ENCODE peak calls at places on chromosomes 12 and 14, in nine cellular contexts. S is CD4-positive, alpha-beta T cell; B is NCI-H2107; M is NCI-H187; W is effector memory CD8-positive, alpha-beta T cell; O is spleen; R is posterior cingulate gyrus; U is H1; F is D721Med. I is an unnamed sample.

GRCh38 chr12:75116611-75117010 is 93.0 kb downstream of the KCNC2 start:
- DNase-seq in S (no peak), B (no peak), M (no peak), W (no peak), O (no peak), R (peak; percentile 4), U (no peak), F (no peak), I (peak; percentile 70)

GRCh38 chr14:65224799-65225198 is 122.5 kb upstream of the MAX start:
- DNase-seq in S (no peak), B (peak; percentile 9), M (no peak), W (no peak), O (no peak), R (peak; percentile 55), U (no peak), F (no peak), I (no peak)

GRCh38 chr12:122866950-122867607 is 28.8 kb downstream of the VPS37B start:
- DNase-seq in S (no peak), B (no peak), M (no peak), W (no peak), O (peak; percentile 78), R (no peak), U (no peak), F (no peak), I (no peak)

GRCh38 chr14:95664546-95664945 is 21.7 kb upstream of the TCL1B start:
- DNase-seq in S (no peak), B (peak; percentile 67), M (no peak), W (no peak), O (no peak), R (no peak), U (no peak), F (no peak), I (no peak)

GRCh38 chr14:78327426-78328210 is 157.4 kb downstream of the NRXN3 start:
- DNase-seq in S (no peak), B (no peak), M (no peak), W (no peak), O (no peak), R (no peak), U (peak; percentile 3), F (no peak), I (no peak)

GRCh38 chr14:77000340-77001235 is 27.9 kb downstream of the IRF2BPL start:
- DNase-seq in S (no peak), B (peak; percentile 50), M (peak; percentile 80), W (no peak), O (no peak), R (peak; percentile 50), U (no peak), F (no peak), I (no peak)

GRCh38 chr12:103840399-103840880 is 594 bp downstream of the NT5DC3 start:
- DNase-seq in S (no peak), B (no peak), M (no peak), W (no peak), O (peak; percentile 85), R (no peak), U (no peak), F (no peak), I (no peak)

GRCh38 chr12:123431951-123432886 is 4.3 kb downstream of the RILPL2 start:
- DNase-seq in S (no peak), B (no peak), M (no peak), W (peak; percentile 26), O (no peak), R (no peak), U (no peak), F (no peak), I (no peak)

GRCh38 chr12:1907652-1908611 is 10.5 kb downstream of the CACNA2D4 start:
- DNase-seq in S (no peak), B (no peak), M (no peak), W (peak; percentile 17), O (no peak), R (no peak), U (no peak), F (no peak), I (no peak)

GRCh38 chr14:71117839-71118743 is 210.8 kb downstream of the PCNX1 start:
- DNase-seq in S (no peak), B (no peak), M (no peak), W (no peak), O (no peak), R (no peak), U (peak; percentile 36), F (no peak), I (no peak)

GRCh38 chr12:74111688-74112360 is 425.8 kb upstream of the ATXN7L3B start:
- DNase-seq in S (no peak), B (no peak), M (no peak), W (no peak), O (no peak), R (peak; percentile 21), U (peak; percentile 36), F (no peak), I (no peak)

GRCh38 chr14:55136241-55136640 is 7.2 kb downstream of the LGALS3 start:
- DNase-seq in S (no peak), B (no peak), M (no peak), W (no peak), O (no peak), R (no peak), U (no peak), F (no peak), I (no peak)

GRCh38 chr14:55073856-55074255 is 22.4 kb downstream of the MAPK1IP1L start:
- DNase-seq in S (no peak), B (no peak), M (no peak), W (no peak), O (no peak), R (no peak), U (no peak), F (no peak), I (no peak)

GRCh38 chr12:13962699-13963098 is 18.7 kb downstream of the GRIN2B start:
- DNase-seq in S (no peak), B (no peak), M (no peak), W (no peak), O (no peak), R (peak; percentile 53), U (no peak), F (no peak), I (no peak)

GRCh38 chr14:73759183-73759713 is 45.1 kb upstream of the PNMA1 start:
- DNase-seq in S (no peak), B (no peak), M (no peak), W (peak; percentile 41), O (peak; percentile 94), R (peak; percentile 69), U (no peak), F (no peak), I (no peak)

GRCh38 chr14:74825008-74825407 is 50.9 kb downstream of the PROX2 start:
- DNase-seq in S (no peak), B (no peak), M (no peak), W (no peak), O (no peak), R (no peak), U (no peak), F (no peak), I (no peak)

GRCh38 chr14:32342151-32342853 is 13.2 kb downstream of the AKAP6 start:
- DNase-seq in S (no peak), B (no peak), M (no peak), W (no peak), O (no peak), R (no peak), U (no peak), F (no peak), I (no peak)

GRCh38 chr14:50954811-50955372 is 10.6 kb upstream of the PYGL start:
- DNase-seq in S (no peak), B (no peak), M (no peak), W (no peak), O (no peak), R (no peak), U (no peak), F (no peak), I (no peak)

GRCh38 chr14:92037989-92038388 is 1.9 kb downstream of the TRIP11 start:
- DNase-seq in S (no peak), B (no peak), M (no peak), W (no peak), O (no peak), R (no peak), U (no peak), F (no peak), I (no peak)

GRCh38 chr14:68663385-68664076 is 129.3 kb downstream of the ZFP36L1 start:
- DNase-seq in S (no peak), B (no peak), M (no peak), W (peak; percentile 14), O (no peak), R (no peak), U (no peak), F (no peak), I (no peak)

GRCh38 chr14:66624319-66624937 is 116.5 kb downstream of the GPHN start:
- DNase-seq in S (no peak), B (no peak), M (no peak), W (no peak), O (no peak), R (peak; percentile 49), U (peak; percentile 23), F (peak; percentile 25), I (peak; percentile 35)

GRCh38 chr14:104422301-104423223 is 157.0 kb upstream of the C14orf180 start:
- DNase-seq in S (no peak), B (no peak), M (no peak), W (no peak), O (no peak), R (no peak), U (no peak), F (no peak), I (no peak)

GRCh38 chr12:108047130-108047550 is 81.9 kb upstream of the WSCD2 start:
- DNase-seq in S (no peak), B (no peak), M (no peak), W (no peak), O (no peak), R (no peak), U (no peak), F (no peak), I (no peak)

GRCh38 chr12:103571286-103571685 is 15.8 kb upstream of the STAB2 start:
- DNase-seq in S (no peak), B (peak; percentile 54), M (peak; percentile 11), W (no peak), O (peak; percentile 75), R (peak; percentile 4), U (no peak), F (no peak), I (no peak)

I was measured in NCI-H524 treated with DMSO at 0.1 percent for 48 hours.